ENCODE peak calls at places on chromosomes 4 and X, in five cellular contexts. D is cardiac fibroblast; X is choroid plexus epithelial cell; I is GM20000; R is CD4-positive, alpha-beta T cell. V is an unnamed sample.

GRCh38 chr4:18689308-18689915 is 667.9 kb upstream of the LCORL start:
- DNase-seq in D (peak), X (peak), I (peak), R (no peak), V (peak)

GRCh38 chrX:21738145-21738949 is 19.6 kb downstream of the SMPX start:
- DNase-seq in D (no peak), X (no peak), I (no peak), R (no peak), V (no peak)

GRCh38 chrX:130082244-130083106 is 27.8 kb downstream of the ELF4 start:
- DNase-seq in D (no peak), X (peak), I (peak), R (peak), V (peak)

GRCh38 chr4:120008075-120008474 is 58.6 kb downstream of the MAD2L1 start:
- DNase-seq in D (no peak), X (no peak), I (no peak), R (no peak), V (no peak)

GRCh38 chrX:7815166-7815565 is 27.8 kb upstream of the VCX start:
- DNase-seq in D (no peak), X (no peak), I (no peak), R (no peak), V (no peak)

GRCh38 chr4:1318488-1319213 is 28.4 kb upstream of the UVSSA start:
- DNase-seq in D (no peak), X (no peak), I (no peak), R (no peak), V (no peak)

GRCh38 chr4:34720563-34720962 is 1523.8 kb downstream of the ARAP2 start:
- DNase-seq in D (peak), X (peak), I (peak), R (no peak), V (no peak)

GRCh38 chr4:35465096-35465495 is 779.2 kb downstream of the ARAP2 start:
- DNase-seq in D (no peak), X (no peak), I (no peak), R (no peak), V (no peak)

GRCh38 chr4:94160774-94161173 is 46.9 kb upstream of the SMARCAD1 start:
- DNase-seq in D (no peak), X (no peak), I (peak), R (no peak), V (no peak)

GRCh38 chr4:182694551-182694950 is 222.6 kb downstream of the DCTD start:
- DNase-seq in D (no peak), X (no peak), I (no peak), R (no peak), V (no peak)

GRCh38 chrX:41184312-41184711 is 99.1 kb downstream of the USP9X start:
- DNase-seq in D (no peak), X (no peak), I (no peak), R (no peak), V (peak)

GRCh38 chr4:126969360-126969759 is 663.4 kb upstream of the INTU start:
- DNase-seq in D (no peak), X (peak), I (no peak), R (no peak), V (no peak)

GRCh38 chr4:186475202-186475601 is 80.2 kb downstream of the MTNR1A start:
- DNase-seq in D (no peak), X (no peak), I (no peak), R (no peak), V (no peak)

GRCh38 chrX:2955838-2956237 is 26.7 kb upstream of the ARSD start:
- DNase-seq in D (no peak), X (no peak), I (no peak), R (no peak), V (no peak)

GRCh38 chrX:15594371-15594770 is 6.4 kb downstream of the ACE2 start:
- DNase-seq in D (peak), X (no peak), I (no peak), R (no peak), V (no peak)

GRCh38 chrX:129522184-129523059 is 868 bp downstream of the SMARCA1 start:
- DNase-seq in D (peak), X (peak), I (peak), R (no peak), V (no peak)

DNA sequence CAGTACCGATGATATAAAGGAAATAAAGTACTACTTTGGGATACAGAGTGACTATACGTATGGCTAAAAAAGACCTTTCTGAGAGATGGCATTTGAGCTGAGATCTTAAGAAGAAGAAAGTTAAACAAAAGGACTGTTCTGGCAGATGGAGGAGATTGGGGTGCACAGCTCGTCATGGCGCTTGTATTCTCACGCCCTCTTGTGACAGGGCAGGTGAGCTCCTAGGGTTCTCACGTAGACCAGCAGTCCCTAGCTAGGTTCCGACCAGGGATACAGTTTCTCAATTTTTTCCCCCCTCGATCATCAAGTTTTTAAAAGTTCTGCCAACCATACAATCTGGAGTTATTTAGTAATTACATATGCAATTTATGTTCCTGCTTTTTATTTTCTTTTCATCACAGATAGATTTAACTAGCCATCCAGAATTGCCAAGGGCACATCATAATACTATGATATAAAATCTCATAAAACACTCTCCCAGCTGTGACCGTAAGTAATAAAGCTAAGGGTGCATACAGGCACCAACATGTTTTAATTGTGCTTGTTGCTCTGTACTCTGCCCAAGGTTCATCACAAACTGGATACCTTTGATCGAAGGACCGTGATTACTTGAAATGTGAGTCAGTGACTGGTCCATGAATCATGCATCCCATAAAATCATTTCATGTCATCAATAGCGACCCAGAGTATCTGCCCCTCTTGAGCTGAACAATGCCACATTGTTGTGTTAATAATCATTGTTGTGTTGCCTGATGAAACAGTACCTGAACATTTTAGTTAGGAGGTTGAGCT is 69.4 kb upstream of the ZNF518B start:
- DNase-seq in D (peak), X (no peak), I (no peak), R (no peak), V (no peak)
- TF ChIP-seq CTCF in D (no peak), X (no peak), I (no peak), R (no peak), V (no peak)

DNA sequence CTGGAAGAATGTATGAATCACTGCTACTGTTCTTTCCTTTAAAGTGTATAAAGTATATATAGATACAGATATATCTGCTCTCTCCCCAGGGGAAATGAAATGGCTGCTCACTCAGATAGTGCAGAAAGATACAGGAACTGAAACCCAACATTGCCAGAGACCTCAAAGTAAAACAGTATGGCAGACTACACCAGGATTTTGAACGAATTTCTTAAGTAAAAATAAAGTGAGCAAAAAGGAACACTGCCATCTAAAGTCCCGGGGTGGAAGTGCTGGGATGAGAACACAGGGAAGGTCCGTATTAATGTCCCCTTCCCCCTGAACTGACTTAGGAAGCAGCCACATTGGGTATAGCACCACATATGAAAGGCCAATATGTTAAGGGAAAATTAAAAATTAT is 93.4 kb downstream of the TMA16 start:
- DNase-seq in D (peak), X (peak), I (peak), R (no peak), V (peak)
- TF ChIP-seq CTCF in D (no peak), X (peak), I (no peak), R (no peak), V (peak)

GRCh38 chr4:175413561-175413960 is 398.5 kb downstream of the GPM6A start:
- DNase-seq in D (no peak), X (peak), I (no peak), R (no peak), V (no peak)

GRCh38 chr4:175412161-175412560 is 399.9 kb downstream of the GPM6A start:
- DNase-seq in D (peak), X (no peak), I (no peak), R (no peak), V (no peak)

GRCh38 chr4:175411251-175411650 is 400.8 kb downstream of the GPM6A start:
- DNase-seq in D (no peak), X (no peak), I (no peak), R (no peak), V (no peak)

GRCh38 chr4:175414602-175415001 is 397.5 kb downstream of the GPM6A start:
- DNase-seq in D (no peak), X (no peak), I (no peak), R (no peak), V (no peak)

GRCh38 chr4:175412744-175413143 is 399.3 kb downstream of the GPM6A start:
- DNase-seq in D (peak), X (peak), I (no peak), R (no peak), V (no peak)
- TF ChIP-seq CTCF in D (no peak), X (no peak), I (no peak), R (no peak), V (no peak)

GRCh38 chrX:26909728-26910127 is 553.4 kb downstream of the PPP4R3C start:
- DNase-seq in D (no peak), X (no peak), I (no peak), R (no peak), V (no peak)

DNA sequence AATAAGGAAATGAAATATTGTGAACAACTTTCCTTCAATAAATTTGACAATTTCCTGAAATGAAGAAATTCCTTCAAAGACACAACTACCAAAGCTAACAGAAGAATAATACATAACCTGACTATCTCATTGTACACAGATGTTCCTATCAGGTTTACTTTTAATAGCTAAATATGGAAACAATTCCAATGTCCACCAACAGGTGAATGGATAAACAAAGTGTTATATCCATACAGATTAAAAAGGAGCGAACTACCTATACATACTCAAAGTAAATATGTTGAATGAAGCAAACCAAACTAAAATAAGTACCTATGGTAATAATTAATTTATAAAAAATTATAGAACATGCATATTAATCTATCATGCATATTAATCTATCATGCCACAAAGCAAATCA is 554.9 kb downstream of the PPP4R3C start:
- DNase-seq in D (no peak), X (no peak), I (no peak), R (no peak), V (no peak)
- TF ChIP-seq CTCF in D (no peak), X (no peak), I (no peak), R (no peak), V (no peak)

GRCh38 chrX:20252392-20253231 is 14.1 kb downstream of the RPS6KA3 start:
- DNase-seq in D (peak), X (peak), I (no peak), R (peak), V (peak)
- TF ChIP-seq CTCF in D (peak), X (peak), I (no peak), R (peak), V (peak)

GRCh38 chrX:135185795-135186443 is 14.7 kb upstream of the CT55 start:
- DNase-seq in D (peak), X (peak), I (peak), R (peak), V (peak)
- TF ChIP-seq CTCF in D (peak), X (peak), I (peak), R (peak), V (peak)

V was measured in GM13977.